ENCODE peak calls at places on chromosome 10, in six cellular contexts. R is HCT116, Y is right cardiac atrium, N is SJSA1, T is GM06990, M is PC-3. U is an unnamed sample.

GRCh38 chr10:91185239-91185875 is 35.1 kb upstream of the PCGF5 start:
- DNase-seq in T (no peak), N (peak), M (peak), Y (peak), R (peak), U (peak)

GRCh38 chr10:60349426-60349825 is 40.2 kb downstream of the ANK3 start:
- DNase-seq in N (no peak), M (peak), Y (no peak), R (no peak), T (no peak), U (no peak)

GRCh38 chr10:60434418-60435046 is 44.9 kb upstream of the ANK3 start:
- DNase-seq in T (no peak), M (peak), N (no peak), R (peak), Y (no peak), U (no peak)

GRCh38 chr10:23826399-23826798 is 382.5 kb upstream of the KIAA1217 start:
- DNase-seq in N (no peak), M (peak), R (no peak), Y (no peak), T (no peak), U (peak)

GRCh38 chr10:79116801-79117723 is 48.3 kb downstream of the ZMIZ1 start:
- DNase-seq in R (no peak), M (no peak), T (no peak), Y (peak), N (no peak), U (no peak)

GRCh38 chr10:132363921-132364593 is 32.1 kb downstream of the LRRC27 start:
- DNase-seq in Y (no peak), N (no peak), T (no peak), R (no peak), M (peak), U (no peak)

GRCh38 chr10:3720228-3721019 is 64.6 kb downstream of the KLF6 start:
- DNase-seq in M (no peak), Y (peak), T (no peak), N (no peak), R (no peak), U (no peak)

GRCh38 chr10:79144341-79145173 is 75.8 kb downstream of the ZMIZ1 start:
- DNase-seq in R (no peak), Y (no peak), N (no peak), M (no peak), T (no peak), U (no peak)

GRCh38 chr10:117460846-117461765 is 81.4 kb upstream of the EMX2 start:
- DNase-seq in N (no peak), R (no peak), Y (no peak), M (peak), T (no peak), U (peak)

GRCh38 chr10:103445767-103446567 is 6.2 kb downstream of the CALHM2 start:
- DNase-seq in M (no peak), N (no peak), Y (peak), R (no peak), T (no peak), U (no peak)

GRCh38 chr10:88232978-88233537 is 350.1 kb downstream of the RNLS start:
- DNase-seq in T (no peak), R (no peak), N (no peak), M (no peak), Y (peak), U (no peak)

GRCh38 chr10:114576132-114576487 is 82.0 kb downstream of the ABLIM1 start:
- DNase-seq in N (no peak), Y (no peak), T (no peak), R (no peak), M (no peak), U (no peak)

GRCh38 chr10:114577133-114577532 is 80.9 kb downstream of the ABLIM1 start:
- DNase-seq in T (no peak), Y (no peak), R (no peak), M (peak), N (no peak), U (peak)

GRCh38 chr10:114575417-114576131 is 82.5 kb downstream of the ABLIM1 start:
- DNase-seq in M (no peak), N (no peak), R (no peak), Y (no peak), T (no peak), U (no peak)

GRCh38 chr10:114573330-114574045 is 84.6 kb downstream of the ABLIM1 start:
- DNase-seq in N (no peak), Y (no peak), T (no peak), R (no peak), M (no peak), U (no peak)

DNA sequence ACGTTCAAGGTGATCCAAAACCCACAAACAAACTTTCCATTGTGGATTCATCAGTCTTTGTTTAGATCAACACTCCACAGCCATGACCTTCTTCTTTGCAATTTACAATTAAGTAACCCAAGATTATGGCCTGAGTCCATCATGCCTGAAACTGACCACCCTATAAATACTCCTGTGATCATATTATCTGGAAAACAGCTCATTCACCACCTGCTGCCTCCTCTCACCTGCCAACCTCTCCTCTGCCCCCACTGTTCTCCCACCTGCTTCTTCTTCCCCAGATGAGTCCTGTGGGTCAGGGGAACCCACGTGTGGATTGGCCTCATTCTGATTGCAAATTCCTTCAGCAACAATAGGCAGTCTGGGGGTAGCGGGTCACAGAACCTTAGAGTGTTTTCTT is 81.4 kb downstream of the ABLIM1 start:
- DNase-seq in N (no peak), M (no peak), R (no peak), Y (no peak), T (no peak), U (no peak)
- H3K4me3 ChIP-seq in N (no peak), M (no peak), R (no peak), Y (no peak), T (no peak), U (no peak)

GRCh38 chr10:4826788-4827324 is 849 bp downstream of the AKR1E2 start:
- DNase-seq in N (no peak), M (no peak), Y (no peak), R (no peak), T (no peak), U (no peak)
- H3K4me3 ChIP-seq in N (peak), M (no peak), Y (peak), R (peak), T (no peak), U (peak)

DNA sequence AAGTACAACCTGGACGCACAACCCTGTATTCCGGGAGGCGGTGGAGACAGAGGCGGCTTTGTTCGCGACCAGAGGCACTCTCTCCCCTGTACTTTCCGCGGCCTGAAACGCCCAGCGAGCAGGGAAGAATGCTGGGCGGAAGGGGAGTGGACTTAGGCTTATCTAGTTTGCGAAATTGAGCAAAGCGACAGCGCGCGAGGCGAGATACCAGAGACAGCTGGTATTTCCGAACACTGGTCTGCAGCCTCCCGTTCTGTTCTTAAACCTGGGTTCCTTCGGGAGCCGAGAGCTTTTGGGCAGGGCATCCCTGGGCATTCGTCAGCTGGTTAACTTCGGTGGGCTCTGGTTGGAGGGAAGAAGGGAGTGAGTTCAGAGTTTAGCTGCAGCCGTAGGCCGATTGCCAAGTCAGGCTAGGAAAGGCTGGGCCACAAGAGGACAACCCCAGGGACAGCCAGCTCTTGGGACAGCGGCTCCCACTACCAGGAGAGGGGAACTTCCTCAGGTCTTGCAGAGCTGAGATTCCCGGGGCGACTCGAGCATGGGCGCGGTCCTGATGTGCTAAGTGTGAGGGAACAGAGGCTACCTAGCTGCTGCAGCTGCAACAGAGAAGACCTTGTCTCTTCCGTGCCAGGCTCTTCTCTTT is 3.9 kb downstream of the HMX3 start:
- DNase-seq in M (peak), Y (peak), T (no peak), R (peak), N (no peak), U (no peak)
- H3K4me3 ChIP-seq in M (peak), Y (no peak), T (peak), R (peak), N (no peak), U (no peak)

DNA sequence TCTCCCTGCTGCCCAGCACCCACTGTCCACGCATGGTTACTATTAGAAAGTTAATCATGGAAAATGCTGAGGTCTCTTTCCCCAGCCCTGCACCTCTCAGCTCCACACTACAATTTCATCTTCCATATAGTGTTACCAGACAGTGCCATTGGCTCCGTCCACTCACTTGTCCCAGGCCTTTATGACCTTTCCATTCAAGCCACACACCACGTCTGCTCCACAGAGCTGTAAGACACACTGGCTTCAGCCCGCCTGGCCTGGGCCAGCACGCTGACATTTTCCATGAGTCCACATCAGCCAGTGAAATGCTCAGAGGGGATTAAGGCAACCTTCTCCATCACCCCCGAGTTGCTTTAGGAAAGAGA is 118.7 kb downstream of the KCNMA1 start:
- DNase-seq in M (no peak), T (no peak), R (no peak), N (no peak), Y (no peak), U (no peak)
- H3K4me3 ChIP-seq in M (no peak), T (no peak), R (no peak), N (no peak), Y (no peak), U (no peak)

GRCh38 chr10:52314822-52315552 is 906 bp downstream of the DKK1 start:
- DNase-seq in R (no peak), Y (peak), T (no peak), M (peak), N (peak), U (no peak)
- H3K4me3 ChIP-seq in R (peak), Y (peak), T (no peak), M (peak), N (peak), U (peak)

DNA sequence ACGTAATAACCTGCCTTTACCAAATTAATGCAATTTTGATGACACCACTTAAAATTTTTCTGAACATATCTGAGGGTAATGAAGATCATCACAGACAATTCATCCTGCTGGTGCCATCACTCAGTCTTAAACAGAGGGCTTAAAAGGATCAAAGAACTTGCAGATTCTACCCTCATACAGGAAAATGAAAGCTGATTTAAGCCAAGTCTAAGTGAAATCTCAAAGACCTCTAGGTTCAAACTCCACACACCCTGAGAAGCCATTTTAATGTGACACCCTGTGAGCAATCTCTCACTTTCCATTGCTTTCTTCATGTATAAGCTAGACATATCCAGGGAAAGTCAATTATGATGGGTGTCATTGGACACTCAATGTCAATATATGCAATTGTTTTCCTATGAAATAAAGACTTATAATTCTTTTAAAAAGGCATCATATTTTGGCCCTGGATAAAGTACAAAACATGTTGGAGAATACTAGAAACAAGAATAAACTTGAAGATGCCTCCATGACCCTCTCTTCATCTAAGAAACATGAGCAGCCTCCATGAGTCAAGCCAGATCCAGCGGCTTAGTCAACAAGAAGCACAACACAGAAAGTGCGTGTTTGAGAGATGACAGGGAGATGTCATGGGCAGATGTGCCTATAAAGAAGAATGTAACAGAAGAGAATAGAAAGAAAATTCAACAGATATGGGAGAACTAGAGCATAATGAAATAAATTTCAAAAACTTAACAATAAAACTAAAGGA is 291.9 kb downstream of the PARD3 start:
- DNase-seq in R (no peak), Y (no peak), N (no peak), T (no peak), M (peak), U (no peak)
- H3K4me3 ChIP-seq in R (no peak), Y (no peak), N (no peak), T (no peak), M (no peak), U (no peak)

GRCh38 chr10:116084166-116084565 is 188.8 kb downstream of the GFRA1 start:
- DNase-seq in Y (no peak), M (no peak), R (no peak), T (no peak), N (no peak), U (peak)

GRCh38 chr10:116088985-116089384 is 184.0 kb downstream of the GFRA1 start:
- DNase-seq in M (no peak), N (no peak), R (no peak), Y (no peak), T (no peak), U (no peak)

GRCh38 chr10:116082762-116083161 is 190.2 kb downstream of the GFRA1 start:
- DNase-seq in N (no peak), M (no peak), T (no peak), Y (no peak), R (no peak), U (no peak)

GRCh38 chr10:116082211-116082610 is 190.8 kb downstream of the GFRA1 start:
- DNase-seq in R (no peak), Y (no peak), T (no peak), M (no peak), N (no peak), U (peak)

DNA sequence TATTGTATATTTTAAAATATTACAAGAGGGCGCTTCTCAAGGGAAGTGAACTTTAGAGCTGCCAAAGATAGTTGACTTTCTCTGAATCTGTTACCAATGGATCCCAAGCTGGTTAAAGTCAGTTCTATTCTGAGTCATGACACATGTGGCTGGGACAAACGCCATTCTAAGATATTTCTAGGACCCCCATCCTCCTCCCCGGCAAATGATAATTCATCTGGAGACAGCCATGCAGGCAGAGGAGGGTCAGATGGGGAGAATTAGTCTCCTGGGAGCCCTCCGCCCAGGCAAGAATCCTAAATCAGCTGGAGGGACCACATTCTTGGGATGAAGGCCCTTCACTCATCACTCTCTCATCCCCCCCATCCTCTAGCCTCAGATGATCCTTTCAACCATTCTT is 187.7 kb downstream of the GFRA1 start:
- DNase-seq in T (no peak), M (no peak), Y (no peak), R (no peak), N (no peak), U (no peak)
- H3K4me3 ChIP-seq in T (no peak), M (no peak), Y (no peak), R (no peak), N (no peak), U (no peak)

DNA sequence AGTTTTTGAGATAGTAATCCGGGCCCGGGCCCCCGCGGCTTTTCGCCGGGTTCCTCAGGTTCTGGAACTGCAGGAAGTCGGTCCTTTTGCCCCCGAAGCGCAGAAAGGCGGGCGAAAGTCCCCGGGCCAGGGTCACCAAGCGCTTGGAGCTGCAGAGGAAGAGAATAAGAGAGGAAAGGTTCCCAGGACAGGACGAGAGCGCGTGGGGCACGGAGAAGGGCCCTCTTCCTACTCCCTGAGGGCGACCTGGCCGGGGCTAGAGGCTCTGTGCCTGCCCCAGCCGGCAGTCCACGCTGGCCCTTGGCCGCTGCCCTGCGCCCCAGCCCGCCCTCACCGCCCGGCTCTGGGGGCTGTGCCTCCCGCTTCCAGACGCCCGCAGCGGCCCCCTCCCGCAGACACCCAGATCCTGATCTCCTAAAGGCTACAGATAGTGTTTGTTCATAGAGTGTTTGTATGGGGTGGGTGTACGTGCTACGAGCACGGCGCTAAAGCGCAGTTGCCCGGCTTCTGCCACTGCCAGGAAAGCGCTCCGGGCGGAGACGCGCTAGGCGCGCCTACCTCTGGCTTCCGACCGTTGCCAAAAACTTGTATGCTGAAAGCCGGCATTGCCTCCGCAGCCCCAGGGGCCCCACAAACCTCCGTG is 3.2 kb downstream of the HPSE2 start:
- DNase-seq in T (peak), M (no peak), R (no peak), Y (no peak), N (no peak), U (no peak)
- H3K4me3 ChIP-seq in T (no peak), M (no peak), R (no peak), Y (peak), N (no peak), U (no peak)

DNA sequence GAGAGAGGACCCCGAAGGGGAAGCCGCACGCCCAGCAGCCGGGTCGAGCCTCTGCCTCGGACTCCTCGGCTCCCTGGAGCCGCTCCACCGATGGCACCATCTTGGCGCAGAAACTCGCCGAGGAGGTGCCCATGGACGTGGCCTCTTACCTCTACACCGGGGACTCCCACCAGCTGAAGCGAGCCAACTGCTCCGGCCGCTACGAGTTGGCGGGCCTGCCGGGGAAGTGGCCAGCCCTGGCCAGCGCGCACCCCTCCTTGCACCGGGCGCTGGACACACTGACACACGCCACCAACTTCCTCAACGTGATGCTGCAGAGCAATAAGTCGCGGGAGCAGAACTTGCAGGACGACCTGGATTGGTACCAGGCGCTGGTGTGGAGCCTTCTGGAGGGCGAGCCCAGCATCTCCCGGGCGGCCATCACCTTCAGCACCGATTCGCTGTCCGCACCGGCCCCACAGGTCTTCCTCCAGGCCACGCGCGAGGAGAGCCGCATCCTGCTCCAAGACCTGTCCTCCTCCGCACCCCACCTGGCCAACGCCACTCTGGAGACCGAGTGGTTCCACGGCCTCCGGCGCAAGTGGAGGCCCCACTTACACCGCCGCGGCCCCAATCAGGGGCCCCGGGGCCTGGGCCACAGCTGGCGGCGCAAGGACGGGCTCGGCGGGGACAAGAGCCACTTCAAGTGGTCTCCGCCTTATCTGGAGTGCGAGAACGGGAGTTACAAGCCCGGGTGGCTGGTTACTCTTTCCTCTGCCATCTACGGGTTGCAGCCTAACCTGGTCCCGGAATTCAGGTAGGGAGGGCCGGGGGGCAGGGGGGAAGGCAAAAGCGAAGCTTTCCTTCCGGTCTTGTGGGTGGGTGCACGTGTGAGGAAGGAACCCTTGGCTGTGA is 973 bp downstream of the GPR158 start:
- DNase-seq in R (no peak), T (no peak), N (no peak), M (no peak), Y (peak), U (no peak)
- H3K4me3 ChIP-seq in R (no peak), T (no peak), N (no peak), M (no peak), Y (no peak), U (no peak)

GRCh38 chr10:49076741-49077521 is 38.4 kb downstream of the VSTM4 start:
- DNase-seq in M (no peak), Y (no peak), N (no peak), R (no peak), T (peak), U (no peak)
- H3K4me3 ChIP-seq in M (no peak), Y (no peak), N (no peak), R (no peak), T (no peak), U (no peak)